ENCODE peak calls at places on chromosomes 11 and 22, in six cellular contexts. N is activated gamma-delta T cell; J is AG10803; D is M059J; U is DMS153; K is activated naive CD4-positive, alpha-beta T cell treated with Interleukin-2 at 50 U/mL for 16 hours. W is an unnamed sample.

GRCh38 chr11:131944709-131945108 is 574.3 kb downstream of the NTM start:
- DNase-seq in N (no peak), D (no peak), U (no peak), K (no peak), J (peak; percentile 60), W (no peak)

GRCh38 chr22:35938226-35938625 is 90.4 kb downstream of the RBFOX2 start:
- DNase-seq in J (peak; percentile 75), D (no peak), U (no peak), K (no peak), N (no peak), W (no peak)

GRCh38 chr11:117466966-117467365 is 139.3 kb downstream of the CEP164 start:
- DNase-seq in J (no peak), U (no peak), N (no peak), K (no peak), D (no peak), W (no peak)

GRCh38 chr22:22813126-22814075 is 74.2 kb upstream of the IGLL5 start:
- DNase-seq in K (no peak), N (no peak), J (no peak), U (no peak), D (no peak), W (no peak)

GRCh38 chr11:90698238-90698637 is 475.4 kb upstream of the CHORDC1 start:
- DNase-seq in N (no peak), D (no peak), K (no peak), U (no peak), J (no peak), W (no peak)

GRCh38 chr11:33001281-33001680 is 14.4 kb upstream of the DEPDC7 start:
- DNase-seq in K (no peak), U (no peak), N (no peak), D (peak; percentile 19), J (peak; percentile 16), W (no peak)

GRCh38 chr11:68775951-68776388 is 24.6 kb upstream of the TESMIN start:
- DNase-seq in U (no peak), J (no peak), D (no peak), K (no peak), N (no peak), W (no peak)

GRCh38 chr22:27588273-27588672 is 213.3 kb downstream of the MN1 start:
- DNase-seq in D (no peak), U (peak; percentile 92), J (no peak), N (no peak), K (no peak), W (no peak)

GRCh38 chr11:117426297-117426685 is 98.6 kb downstream of the CEP164 start:
- DNase-seq in J (peak; percentile 35), N (no peak), D (peak; percentile 45), K (peak; percentile 73), U (no peak), W (peak; percentile 21)

GRCh38 chr11:64450168-64450560 is 91.2 kb downstream of the RPS6KA4 start:
- DNase-seq in J (no peak), D (no peak), N (no peak), K (no peak), U (no peak), W (no peak)

GRCh38 chr22:43011079-43011478 is 3.9 kb downstream of the PACSIN2 start:
- DNase-seq in K (no peak), U (no peak), J (no peak), N (no peak), D (peak; percentile 61), W (no peak)

GRCh38 chr11:69682221-69682620 is 7.1 kb upstream of the LTO1 start:
- DNase-seq in N (no peak), J (no peak), K (no peak), D (peak; percentile 61), U (no peak), W (peak; percentile 43)

GRCh38 chr11:16805942-16806341 is 67.5 kb downstream of the C11orf58 start:
- DNase-seq in U (no peak), N (no peak), K (no peak), D (no peak), J (no peak), W (no peak)

W was measured in A172.